ENCODE peak calls at places on chromosomes 6 and 20, in five cellular contexts. I is mesenchymal stem cell, U is thoracic aorta, H is uterus, V is cardiac muscle cell. P is an unnamed sample.

GRCh38 chr20:14055127-14055742 is 59.9 kb downstream of the MACROD2 start:
- DNase-seq in I (peak; percentile 57), U (no peak), H (no peak), V (peak; percentile 76), P (peak; percentile 49)

GRCh38 chr20:56517211-56517610 is 7.3 kb upstream of the FAM209A start:
- DNase-seq in I (no peak), U (no peak), H (no peak), V (no peak), P (no peak)

GRCh38 chr6:87806098-87806497 is 104.1 kb upstream of the AKIRIN2 start:
- DNase-seq in I (no peak), U (no peak), H (no peak), V (no peak), P (no peak)

GRCh38 chr6:11009353-11009752 is 34.8 kb downstream of the ELOVL2 start:
- DNase-seq in I (peak; percentile 76), U (no peak), H (no peak), V (no peak), P (no peak)

GRCh38 chr6:912871-913663 is 220.1 kb upstream of the EXOC2 start:
- DNase-seq in I (peak; percentile 22), U (no peak), H (no peak), V (peak; percentile 28), P (peak; percentile 13)

GRCh38 chr6:114343782-114344144 is 940 bp upstream of the HS3ST5 start:
- DNase-seq in I (no peak), U (no peak), H (no peak), V (no peak), P (no peak)

GRCh38 chr6:142155895-142156757 is 9.1 kb downstream of the VTA1 start:
- DNase-seq in I (peak; percentile 51), U (no peak), H (no peak), V (peak; percentile 46), P (no peak)

GRCh38 chr6:100381111-100381510 is 83.6 kb downstream of the SIM1 start:
- DNase-seq in I (peak; percentile 40), U (no peak), H (no peak), V (no peak), P (no peak)

GRCh38 chr6:78947529-78947928 is 80.2 kb downstream of the IRAK1BP1 start:
- DNase-seq in I (peak; percentile 18), U (no peak), H (no peak), V (no peak), P (peak; percentile 2)

GRCh38 chr6:117483645-117484016 is 1.2 kb downstream of the DCBLD1 start:
- DNase-seq in I (peak; percentile 68), U (no peak), H (no peak), V (peak; percentile 35), P (no peak)

GRCh38 chr20:44012466-44013226 is 98.0 kb downstream of the TOX2 start:
- DNase-seq in I (no peak), U (no peak), H (no peak), V (no peak), P (no peak)

GRCh38 chr6:149128489-149129145 is 188.9 kb upstream of the TAB2 start:
- DNase-seq in I (peak; percentile 20), U (no peak), H (no peak), V (no peak), P (no peak)

GRCh38 chr6:8084586-8084985 is 17.8 kb downstream of the EEF1E1 start:
- DNase-seq in I (peak; percentile 49), U (no peak), H (no peak), V (no peak), P (no peak)

GRCh38 chr6:12010635-12011275 is 1.4 kb upstream of the HIVEP1 start:
- DNase-seq in I (no peak), U (peak; percentile 33), H (peak; percentile 68), V (peak; percentile 87), P (peak; percentile 38)

GRCh38 chr20:62977613-62978558 is 25.4 kb downstream of the SLC17A9 start:
- DNase-seq in I (no peak), U (no peak), H (no peak), V (no peak), P (no peak)

GRCh38 chr20:32316667-32317066 is 39.2 kb downstream of the KIF3B start:
- DNase-seq in I (no peak), U (no peak), H (no peak), V (no peak), P (peak; percentile 5)

GRCh38 chr6:42112351-42112750 is 30.1 kb downstream of the C6orf132 start:
- DNase-seq in I (no peak), U (no peak), H (no peak), V (no peak), P (no peak)

GRCh38 chr20:53857723-53858236 is 212.6 kb downstream of the BCAS1 start:
- DNase-seq in I (no peak), U (no peak), H (no peak), V (peak; percentile 39), P (no peak)

GRCh38 chr20:10065154-10065833 is 30.5 kb downstream of the ANKEF1 start:
- DNase-seq in I (peak; percentile 21), U (no peak), H (no peak), V (no peak), P (no peak)

GRCh38 chr6:34248198-34248726 is 544 bp downstream of the SMIM29 start:
- DNase-seq in I (peak; percentile 54), U (no peak), H (peak; percentile 72), V (no peak), P (no peak)

GRCh38 chr6:34247481-34248197 is 1.2 kb downstream of the SMIM29 start:
- DNase-seq in I (no peak), U (no peak), H (no peak), V (no peak), P (no peak)

GRCh38 chr6:34248727-34249468 is at the start of gene SMIM29:
- DNase-seq in I (peak; percentile 96), U (peak; percentile 85), H (peak; percentile 98), V (peak; percentile 98), P (peak; percentile 91)

GRCh38 chr6:34246563-34247391 is 2.0 kb downstream of the SMIM29 start:
- DNase-seq in I (peak; percentile 65), U (no peak), H (no peak), V (peak; percentile 47), P (peak; percentile 28)

DNA sequence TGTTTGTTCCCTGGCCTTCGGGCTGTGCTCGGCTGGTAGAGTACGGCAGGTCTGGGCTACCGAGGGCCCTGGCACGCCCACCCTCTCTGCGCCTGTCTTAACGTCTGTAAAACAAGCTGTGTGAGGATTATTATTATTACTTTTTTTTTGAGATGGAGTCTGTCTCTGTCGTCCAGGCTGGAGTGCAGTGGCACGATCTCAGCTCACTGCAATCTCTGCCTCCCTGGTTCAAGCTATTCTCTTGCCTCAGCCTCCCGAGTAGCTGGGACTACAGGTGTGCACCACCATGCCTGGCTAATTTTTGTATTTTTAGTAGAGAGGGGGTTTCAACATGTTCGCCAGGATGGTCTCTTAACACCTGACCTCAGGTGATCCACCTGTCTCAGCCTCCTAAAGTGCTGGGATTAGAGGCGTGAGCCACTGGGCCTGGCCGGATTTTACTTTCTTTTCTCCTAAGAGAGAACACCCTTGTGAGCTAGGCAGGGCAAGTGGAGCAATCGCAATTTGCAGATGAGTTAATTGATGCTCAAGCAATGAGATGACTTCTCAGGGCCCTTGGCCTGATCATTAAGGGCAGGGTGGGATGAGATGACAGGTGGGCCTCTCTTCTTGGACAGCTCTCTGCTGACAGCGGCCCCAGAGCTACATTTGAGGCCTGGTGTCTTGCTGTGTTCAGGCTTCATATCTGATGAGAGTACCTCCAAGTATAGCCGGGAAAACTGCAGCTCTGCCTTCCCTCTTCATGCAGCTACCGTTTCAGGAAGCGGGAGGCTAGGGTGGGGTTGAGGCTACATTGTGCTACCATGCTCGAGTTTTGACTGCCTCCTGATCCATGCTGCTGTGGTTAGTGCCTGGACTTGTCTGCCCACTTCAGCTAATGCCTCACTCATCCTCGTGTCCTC is 914 bp upstream of the SMIM29 start:
- DNase-seq in I (no peak), U (no peak), H (no peak), V (no peak), P (no peak)
- H3K27ac ChIP-seq in I (peak overlapping the region; percentile 40), U (peak overlapping the region; percentile 67), H (peak overlapping the region; percentile 95), V (no peak overlapping the region), P (peak overlapping the region; percentile 46)

GRCh38 chr20:48349673-48350072 is 478.1 kb downstream of the PREX1 start:
- DNase-seq in I (no peak), U (no peak), H (no peak), V (no peak), P (no peak)

GRCh38 chr20:48352628-48353027 is 475.2 kb downstream of the PREX1 start:
- DNase-seq in I (no peak), U (no peak), H (no peak), V (no peak), P (no peak)

GRCh38 chr20:48352042-48352441 is 475.8 kb downstream of the PREX1 start:
- DNase-seq in I (no peak), U (no peak), H (no peak), V (no peak), P (no peak)

GRCh38 chr20:48350291-48350988 is 477.4 kb downstream of the PREX1 start:
- DNase-seq in I (no peak), U (no peak), H (no peak), V (no peak), P (no peak)

DNA sequence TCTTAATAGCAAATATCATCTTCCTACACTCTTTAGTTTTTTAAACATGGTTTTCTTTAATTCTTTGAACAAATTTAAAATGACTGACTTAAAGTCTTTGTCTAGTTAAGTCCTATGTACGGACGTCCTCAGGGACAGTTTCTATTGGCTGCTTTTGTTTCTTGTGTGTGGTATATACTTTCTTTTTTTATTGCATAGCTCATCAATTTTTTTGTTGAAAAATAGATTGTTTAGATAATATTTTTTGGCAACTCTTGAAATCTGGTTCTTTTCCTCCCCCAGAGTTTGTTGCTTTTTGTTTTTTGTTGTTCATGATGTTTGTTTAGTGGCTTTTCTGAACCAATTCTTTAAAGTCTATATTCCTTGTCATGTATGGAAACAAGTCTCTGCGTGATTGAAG is 479.8 kb downstream of the PREX1 start:
- DNase-seq in I (no peak), U (no peak), H (no peak), V (no peak), P (no peak)
- H3K27me3 ChIP-seq in I (peaks cover 39% of the 10 kb centered on the region), U (no peaks in the 10 kb centered on the region), H (no peaks in the 10 kb centered on the region), V (no peaks in the 10 kb centered on the region), P (no peaks in the 10 kb centered on the region)

DNA sequence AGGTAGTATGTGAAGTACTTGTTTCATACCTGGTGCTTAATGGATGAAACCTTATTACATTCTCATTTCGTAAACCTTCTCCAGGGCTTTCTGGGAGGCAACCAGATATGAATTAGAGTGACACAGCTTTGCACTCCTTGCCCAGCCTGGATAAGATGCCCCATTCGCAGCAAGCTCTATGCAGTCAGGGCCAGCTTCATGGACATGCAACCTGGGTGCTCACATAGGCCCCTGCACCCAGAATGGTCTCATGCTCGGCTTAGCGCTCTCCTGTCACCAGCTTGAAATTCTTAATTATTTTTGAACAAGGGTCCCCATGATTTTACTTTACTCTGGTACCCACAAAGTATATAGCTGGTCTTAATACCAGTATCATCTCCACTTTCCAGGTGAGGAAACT is 11.3 kb upstream of the PTGIS start:
- DNase-seq in I (no peak), U (no peak), H (no peak), V (no peak), P (no peak)
- H3K4me3 ChIP-seq in I (no peak overlapping the region), U (no peak overlapping the region), H (no peak overlapping the region), V (no peak overlapping the region), P (no peak overlapping the region)

GRCh38 chr6:125989631-125990030 is 3.3 kb downstream of the TRMT11 start:
- DNase-seq in I (no peak), U (no peak), H (no peak), V (no peak), P (no peak)
- H3K27ac ChIP-seq in I (no peak overlapping the region), U (no peak overlapping the region), H (peak overlapping the region; percentile 50), V (no peak overlapping the region), P (no peak overlapping the region)

P was measured in brain microvascular endothelial cell.